ENCODE peak calls at places on chromosomes 2 and 18, in four cellular contexts. D is heart left ventricle, X is prostate gland, F is body of pancreas. E is an unnamed sample.

GRCh38 chr18:49609416-49610284 is 47.8 kb downstream of the LIPG start:
- DNase-seq in D (no peak), X (no peak), F (no peak), E (no peak)

GRCh38 chr2:28082131-28082530 is 191.6 kb downstream of the BABAM2 start:
- DNase-seq in D (no peak), X (no peak), F (no peak), E (no peak)

GRCh38 chr2:240990266-240990529 is 8.2 kb upstream of the SNED1 start:
- DNase-seq in D (no peak), X (no peak), F (peak; percentile 1), E (no peak)

GRCh38 chr2:125679903-125680302 is 976.1 kb upstream of the GYPC start:
- DNase-seq in D (no peak), X (no peak), F (no peak), E (no peak)

GRCh38 chr2:153079315-153079714 is 360.9 kb downstream of the ARL6IP6 start:
- DNase-seq in D (no peak), X (no peak), F (no peak), E (no peak)

GRCh38 chr18:32287249-32287648 is 97.4 kb downstream of the MEP1B start:
- DNase-seq in D (no peak), X (no peak), F (no peak), E (no peak)

GRCh38 chr2:11389551-11390528 is 45.4 kb upstream of the ROCK2 start:
- DNase-seq in D (no peak), X (peak; percentile 72), F (peak; percentile 52), E (no peak)

GRCh38 chr2:223465793-223466192 is 136.4 kb downstream of the SCG2 start:
- DNase-seq in D (peak; percentile 52), X (peak; percentile 19), F (peak; percentile 82), E (no peak)

GRCh38 chr18:23884712-23885375 is 129.7 kb upstream of the TTC39C start:
- DNase-seq in D (no peak), X (peak; percentile 78), F (peak; percentile 54), E (no peak)

GRCh38 chr2:150404147-150404546 is 83.3 kb downstream of the RND3 start:
- DNase-seq in D (no peak), X (no peak), F (no peak), E (no peak)

DNA sequence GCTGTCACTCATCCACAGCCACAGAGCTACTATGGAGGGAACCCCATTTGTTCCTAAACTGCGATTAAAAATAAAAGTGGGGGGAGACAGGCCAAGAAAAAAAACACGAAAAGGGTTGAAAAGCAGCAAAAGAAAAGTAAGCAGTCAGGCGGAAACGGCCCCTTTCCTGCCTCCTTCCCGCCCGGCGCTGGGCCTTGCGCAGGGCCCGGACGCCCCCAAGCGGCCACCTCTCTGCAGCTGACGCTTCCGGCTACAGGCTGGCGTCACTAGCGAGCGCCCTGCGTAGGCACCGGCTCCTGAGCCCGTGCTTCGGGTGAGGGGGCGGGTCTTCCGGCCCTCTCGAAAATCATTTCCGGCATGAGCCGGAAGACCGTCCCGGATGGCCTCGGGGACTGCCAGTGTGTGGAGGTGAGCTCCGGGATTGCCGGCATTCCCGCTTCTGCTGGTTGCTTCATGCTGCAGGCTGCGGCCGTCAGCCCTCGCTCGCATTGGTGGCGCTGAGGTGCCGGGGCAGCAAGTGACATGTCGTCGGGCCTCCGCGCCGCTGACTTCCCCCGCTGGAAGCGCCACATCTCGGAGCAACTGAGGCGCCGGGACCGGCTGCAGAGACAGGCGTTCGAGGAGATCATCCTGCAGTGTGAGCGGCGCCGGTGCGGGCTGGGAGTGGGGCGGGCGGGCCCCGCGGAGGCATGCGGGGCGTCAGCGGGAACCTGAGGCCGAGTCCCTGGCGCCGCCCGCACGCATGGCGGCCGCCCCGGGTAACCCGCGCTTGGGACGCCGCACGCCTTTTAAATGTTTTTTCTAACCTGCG is at the start of gene ATG16L1:
- DNase-seq in D (peak; percentile 94), X (peak; percentile 95), F (peak; percentile 97), E (peak; percentile 97)
- TF ChIP-seq POLR2A in D (no peak), X (peak; percentile 76), F (peak; percentile 90), E (peak; percentile 82)

GRCh38 chr2:201232125-201232815 is 28.1 kb upstream of the CASP8 start:
- DNase-seq in D (peak; percentile 89), X (peak; percentile 98), F (peak; percentile 97), E (peak; percentile 95)
- TF ChIP-seq POLR2A in D (no peak), X (no peak), F (no peak), E (peak; percentile 49)

GRCh38 chr2:174788291-174788929 is 24.1 kb upstream of the CHRNA1 start:
- DNase-seq in D (no peak), X (no peak), F (no peak), E (peak; percentile 15)
- TF ChIP-seq POLR2A in D (no peak), X (no peak), F (no peak), E (no peak)

GRCh38 chr2:55134316-55134706 is 84.1 kb upstream of the RTN4 start:
- DNase-seq in D (no peak), X (no peak), F (no peak), E (no peak)

GRCh38 chr2:55137024-55137958 is 87.0 kb upstream of the RTN4 start:
- DNase-seq in D (peak; percentile 22), X (no peak), F (peak; percentile 32), E (no peak)

GRCh38 chr2:55136138-55136541 is 85.9 kb upstream of the RTN4 start:
- DNase-seq in D (no peak), X (no peak), F (peak; percentile 34), E (no peak)

GRCh38 chr2:55130849-55131248 is 80.6 kb upstream of the RTN4 start:
- DNase-seq in D (no peak), X (no peak), F (no peak), E (no peak)

DNA sequence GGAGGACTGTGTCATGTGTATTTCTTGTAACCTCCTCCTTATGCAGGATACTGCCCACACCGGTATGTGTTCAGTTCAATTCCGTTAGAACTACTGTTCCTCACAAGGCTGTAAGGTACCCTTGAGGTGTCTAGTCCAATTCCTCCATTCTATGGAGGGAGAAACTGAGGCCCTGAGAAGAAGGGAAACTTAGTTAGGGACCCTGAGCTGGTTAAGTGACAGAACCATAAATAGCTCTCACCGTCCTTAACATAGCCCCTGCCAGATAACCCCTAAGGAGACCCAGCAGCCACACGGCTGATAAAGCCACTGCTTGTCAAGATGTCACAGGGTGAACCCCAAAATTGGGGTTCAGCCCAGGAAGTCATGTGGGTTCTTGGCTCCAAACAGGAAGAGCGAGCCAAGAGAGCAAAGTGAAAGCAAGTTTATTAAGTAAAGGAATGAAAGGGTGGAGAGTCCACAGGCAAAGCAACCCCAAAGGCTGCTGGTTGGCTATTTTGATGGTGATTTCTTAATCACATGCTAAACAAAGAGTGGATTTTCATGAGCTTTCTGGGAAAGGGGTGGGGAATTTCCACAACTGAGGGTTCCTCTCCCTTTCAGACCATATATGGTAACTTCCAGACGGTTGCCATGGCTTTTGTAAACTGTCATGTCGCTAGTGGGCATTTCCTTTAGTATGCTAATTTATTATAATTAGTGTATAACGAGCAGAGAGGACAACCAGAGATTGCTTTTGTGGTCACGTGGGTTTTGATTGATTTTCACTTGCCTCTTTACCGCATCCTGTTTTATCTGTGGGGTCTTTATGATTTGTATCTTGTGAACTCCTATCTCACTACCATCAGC is 83.4 kb upstream of the RTN4 start:
- DNase-seq in D (peak; percentile 52), X (peak; percentile 36), F (peak; percentile 69), E (peak; percentile 82)
- TF ChIP-seq POLR2A in D (no peak), X (no peak), F (no peak), E (peak; percentile 78)

GRCh38 chr2:159738509-159739390 is 26.4 kb downstream of the MARCHF7 start:
- DNase-seq in D (no peak), X (no peak), F (no peak), E (peak; percentile 10)

GRCh38 chr2:159744363-159744762 is 32.1 kb downstream of the MARCHF7 start:
- DNase-seq in D (no peak), X (no peak), F (no peak), E (no peak)

GRCh38 chr2:159737917-159738296 is 25.6 kb downstream of the MARCHF7 start:
- DNase-seq in D (no peak), X (no peak), F (no peak), E (no peak)

GRCh38 chr2:159748089-159748488 is 35.8 kb downstream of the MARCHF7 start:
- DNase-seq in D (no peak), X (no peak), F (no peak), E (no peak)

GRCh38 chr2:159742846-159743245 is 30.5 kb downstream of the MARCHF7 start:
- DNase-seq in D (no peak), X (no peak), F (no peak), E (no peak)
- TF ChIP-seq POLR2A in D (no peak), X (no peak), F (no peak), E (no peak)

DNA sequence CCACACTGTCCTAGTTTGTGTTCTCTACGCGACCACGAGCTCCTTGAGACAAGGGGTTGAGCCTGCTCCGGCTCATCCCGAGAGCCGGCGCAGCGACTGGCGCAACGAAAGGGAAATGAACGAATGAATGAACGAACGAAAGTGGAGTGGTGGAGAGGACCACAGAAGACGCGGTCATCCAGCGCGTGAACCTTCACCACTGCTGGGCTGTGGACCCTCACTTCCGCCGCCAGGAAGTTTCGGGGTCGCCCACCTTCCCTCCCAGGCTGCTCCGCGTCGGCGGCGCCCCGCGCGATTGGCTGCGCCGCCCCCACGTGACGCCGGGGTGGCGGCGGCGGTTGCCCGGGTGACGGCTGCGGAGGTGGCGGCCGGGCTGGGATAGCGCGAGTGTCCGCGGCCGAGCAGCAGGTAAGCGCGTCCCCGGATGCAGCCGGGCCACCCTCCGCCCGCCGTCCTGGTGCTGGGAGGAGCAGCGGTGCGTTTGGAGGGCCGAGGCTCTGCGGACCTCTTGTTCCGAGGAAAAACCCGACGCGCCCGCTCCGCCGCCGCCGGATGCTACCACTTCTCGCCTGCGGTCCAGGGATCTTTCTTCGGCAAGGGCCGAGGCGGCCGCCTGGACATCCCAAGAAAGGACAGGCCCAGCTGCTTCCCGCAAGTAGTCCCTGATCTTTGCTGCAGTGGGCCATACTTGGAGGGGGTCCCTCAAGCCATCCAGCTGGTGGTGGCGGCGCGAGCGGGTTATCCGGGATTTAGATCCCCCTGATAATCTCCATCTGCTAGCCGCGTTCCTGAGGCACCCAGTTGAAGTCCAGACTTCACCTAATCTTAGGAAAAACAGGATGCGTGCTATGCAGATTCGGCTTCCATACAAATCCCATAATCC is at the start of gene ARMC9:
- DNase-seq in D (peak; percentile 80), X (peak; percentile 76), F (peak; percentile 79), E (peak; percentile 84)
- TF ChIP-seq POLR2A in D (no peak), X (peak; percentile 55), F (peak; percentile 58), E (peak; percentile 34)

GRCh38 chr18:3447895-3448844 is 1.8 kb upstream of the TGIF1 start:
- DNase-seq in D (peak; percentile 96), X (peak; percentile 97), F (peak; percentile 97), E (peak; percentile 100)

GRCh38 chr18:3450358-3451107 is 561 bp downstream of the TGIF1 start:
- DNase-seq in D (peak; percentile 73), X (peak; percentile 60), F (peak; percentile 70), E (peak; percentile 87)

GRCh38 chr18:3449702-3450357 is at the start of gene TGIF1:
- DNase-seq in D (peak; percentile 79), X (peak; percentile 93), F (peak; percentile 88), E (peak; percentile 88)

GRCh38 chr18:3447035-3447894 is 2.7 kb upstream of the TGIF1 start:
- DNase-seq in D (peak; percentile 51), X (no peak), F (peak; percentile 53), E (peak; percentile 87)

GRCh38 chr18:3448845-3449701 is 899 bp upstream of the TGIF1 start:
- DNase-seq in D (peak; percentile 82), X (peak; percentile 86), F (peak; percentile 87), E (peak; percentile 98)
- TF ChIP-seq POLR2A in D (no peak), X (peak; percentile 66), F (peak; percentile 90), E (peak; percentile 52)

GRCh38 chr18:61842146-61842545 is 50.7 kb downstream of the RNF152 start:
- DNase-seq in D (no peak), X (no peak), F (no peak), E (no peak)
- TF ChIP-seq POLR2A in D (no peak), X (no peak), F (no peak), E (no peak)

GRCh38 chr2:66828876-66829275 is 394.0 kb downstream of the MEIS1 start:
- DNase-seq in D (no peak), X (no peak), F (no peak), E (no peak)
- TF ChIP-seq POLR2A in D (no peak), X (no peak), F (no peak), E (no peak)

E was measured in erythroblast.